ENCODE peak calls at places on chromosomes 5 and 9, in five cellular contexts. F, U, E, J and Y are unnamed samples. For H3K4me1, the result is how much of the 10 kb centered on the place peaks cover.

GRCh38 chr5:111384220-111384619 is 128.1 kb downstream of the STARD4 start:
- DNase-seq in F (no peak), U (no peak), E (no peak), J (peak), Y (no peak)

GRCh38 chr9:113428062-113428600 is 17.6 kb downstream of the C9orf43 start:
- DNase-seq in F (no peak), U (no peak), E (no peak), J (no peak), Y (no peak)

GRCh38 chr9:89442981-89443817 is 54.7 kb downstream of the SEMA4D start:
- DNase-seq in F (peak), U (no peak), E (no peak), J (peak), Y (no peak)

GRCh38 chr5:34521628-34522290 is 134.4 kb upstream of the RAI14 start:
- DNase-seq in F (no peak), U (no peak), E (peak), J (no peak), Y (no peak)

GRCh38 chr5:72159501-72159911 is 52.2 kb downstream of the MAP1B start:
- DNase-seq in F (no peak), U (no peak), E (no peak), J (no peak), Y (no peak)

GRCh38 chr9:128550770-128551651 is 1.4 kb upstream of the SPTAN1 start:
- DNase-seq in F (no peak), U (no peak), E (no peak), J (no peak), Y (peak)

GRCh38 chr9:90022474-90022873 is 417.7 kb downstream of the GADD45G start:
- DNase-seq in F (no peak), U (no peak), E (no peak), J (no peak), Y (no peak)

GRCh38 chr5:2864515-2864914 is 113.0 kb upstream of the IRX2 start:
- DNase-seq in F (no peak), U (no peak), E (no peak), J (no peak), Y (no peak)

GRCh38 chr9:129493002-129493713 is 127.7 kb downstream of the C9orf50 start:
- DNase-seq in F (no peak), U (no peak), E (no peak), J (no peak), Y (no peak)

GRCh38 chr9:120408680-120409258 is 171.2 kb downstream of the CDK5RAP2 start:
- DNase-seq in F (no peak), U (no peak), E (no peak), J (no peak), Y (no peak)

GRCh38 chr5:177427919-177428573 is 1.6 kb downstream of the GRK6 start:
- DNase-seq in F (no peak), U (no peak), E (no peak), J (no peak), Y (peak)

GRCh38 chr9:82208741-82209450 is 220.3 kb downstream of the SPATA31D1 start:
- DNase-seq in F (no peak), U (no peak), E (no peak), J (no peak), Y (no peak)

GRCh38 chr9:108748776-108749175 is 107.0 kb downstream of the ACTL7B start:
- DNase-seq in F (no peak), U (no peak), E (peak), J (no peak), Y (no peak)

GRCh38 chr5:139470821-139471300 is at the start of gene SMIM33:
- DNase-seq in F (no peak), U (no peak), E (peak), J (no peak), Y (no peak)

GRCh38 chr5:153835891-153836515 is 202.7 kb downstream of the FAM114A2 start:
- DNase-seq in F (no peak), U (no peak), E (no peak), J (no peak), Y (no peak)

GRCh38 chr5:14450055-14450524 is 131.5 kb upstream of the OTULINL start:
- DNase-seq in F (no peak), U (no peak), E (peak), J (peak), Y (peak)

GRCh38 chr5:57231607-57232006 is 57.7 kb downstream of the GPBP1 start:
- DNase-seq in F (no peak), U (no peak), E (no peak), J (no peak), Y (no peak)

GRCh38 chr5:55982957-55983381 is 11.8 kb downstream of the IL6ST start:
- DNase-seq in F (no peak), U (no peak), E (peak), J (no peak), Y (no peak)

GRCh38 chr5:92519717-92520632 is 1061.0 kb downstream of the NR2F1-AS1 start:
- DNase-seq in F (no peak), U (no peak), E (no peak), J (no peak), Y (no peak)

GRCh38 chr9:112380102-112380581 is at the start of gene HSDL2:
- DNase-seq in F (no peak), U (no peak), E (peak), J (peak), Y (no peak)

GRCh38 chr9:134946663-134947062 is 29.0 kb upstream of the FCN1 start:
- DNase-seq in F (no peak), U (no peak), E (no peak), J (no peak), Y (no peak)

GRCh38 chr9:128552744-128553221 is 396 bp downstream of the SPTAN1 start:
- DNase-seq in F (peak), U (peak), E (peak), J (peak), Y (peak)

GRCh38 chr5:145554399-145554798 is 280.7 kb downstream of the PRELID2 start:
- DNase-seq in F (no peak), U (no peak), E (no peak), J (no peak), Y (no peak)

GRCh38 chr5:120769291-120769872 is 305.3 kb downstream of the PRR16 start:
- DNase-seq in F (no peak), U (no peak), E (no peak), J (no peak), Y (no peak)

GRCh38 chr5:2203774-2204173 is 321.0 kb upstream of the IRX4 start:
- DNase-seq in F (no peak), U (no peak), E (no peak), J (no peak), Y (no peak)

GRCh38 chr9:122991370-122991830 is 42.1 kb upstream of the GPR21 start:
- DNase-seq in F (peak), U (peak), E (peak), J (peak), Y (no peak)

GRCh38 chr5:56711191-56711590 is 104.2 kb upstream of the MAP3K1 start:
- DNase-seq in F (no peak), U (no peak), E (no peak), J (peak), Y (no peak)

GRCh38 chr5:179805070-179805528 is 1.6 kb downstream of the MGAT4B start:
- DNase-seq in F (no peak), U (peak), E (peak), J (no peak), Y (no peak)

GRCh38 chr9:111916234-111916645 is 19.6 kb downstream of the UGCG start:
- DNase-seq in F (no peak), U (no peak), E (no peak), J (no peak), Y (no peak)

GRCh38 chr9:68500457-68501158 is 40.1 kb downstream of the TMEM252 start:
- DNase-seq in F (no peak), U (peak), E (no peak), J (peak), Y (no peak)

GRCh38 chr9:100856238-100856637 is 172.3 kb upstream of the PLPPR1 start:
- DNase-seq in F (no peak), U (no peak), E (no peak), J (no peak), Y (no peak)

GRCh38 chr9:109254317-109254716 is 66.5 kb downstream of the EPB41L4B start:
- DNase-seq in F (no peak), U (no peak), E (no peak), J (no peak), Y (no peak)

GRCh38 chr5:571791-572190 is 40.3 kb upstream of the CEP72 start:
- DNase-seq in F (no peak), U (no peak), E (no peak), J (no peak), Y (no peak)

GRCh38 chr5:107368593-107368992 is 302.1 kb downstream of the EFNA5 start:
- DNase-seq in F (no peak), U (no peak), E (no peak), J (no peak), Y (no peak)

GRCh38 chr5:71633255-71634155 is 46.4 kb downstream of the MCCC2 start:
- DNase-seq in F (no peak), U (no peak), E (no peak), J (no peak), Y (no peak)

GRCh38 chr5:56475689-56476486 is 242.8 kb upstream of the ANKRD55 start:
- DNase-seq in F (no peak), U (no peak), E (no peak), J (peak), Y (no peak)

DNA sequence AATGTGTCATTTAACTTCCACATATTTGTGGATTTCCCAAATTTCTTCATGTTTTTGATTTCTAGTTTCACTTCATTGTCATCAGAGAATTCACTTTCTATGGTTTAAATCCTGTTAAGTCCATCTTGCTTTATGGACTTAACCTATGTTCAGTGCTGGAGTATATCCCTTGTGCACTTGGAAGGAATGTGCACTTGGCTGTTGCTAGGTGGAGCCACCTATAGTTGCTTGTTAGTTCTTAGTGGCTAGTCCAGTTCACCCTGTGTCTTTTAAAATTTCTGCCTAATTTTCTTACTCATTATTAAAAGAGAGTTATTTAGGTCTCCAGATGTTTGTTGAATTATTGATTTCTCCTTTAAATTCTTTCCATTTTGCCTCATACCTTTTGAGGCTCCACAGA is 1472.5 kb upstream of the CDH6 start:
- DNase-seq in F (no peak), U (no peak), E (no peak), J (no peak), Y (no peak)
- H3K4me3 ChIP-seq in F (no peak), U (no peak), E (no peak), J (no peak), Y (no peak)

GRCh38 chr9:76373173-76373771 is 21.0 kb downstream of the RFK start:
- DNase-seq in F (no peak), U (peak), E (peak), J (peak), Y (peak)
- H3K4me1 ChIP-seq in F (under half), U (under half), E (under half), J (half or more), Y (under half)

GRCh38 chr5:5141625-5142527 is 1.7 kb downstream of the ADAMTS16 start:
- DNase-seq in F (peak), U (peak), E (peak), J (peak), Y (no peak)

GRCh38 chr5:5140051-5141010 is at the start of gene ADAMTS16:
- DNase-seq in F (no peak), U (no peak), E (no peak), J (no peak), Y (no peak)

GRCh38 chr5:5139358-5140050 is 626 bp upstream of the ADAMTS16 start:
- DNase-seq in F (no peak), U (no peak), E (no peak), J (no peak), Y (no peak)

GRCh38 chr5:5144441-5144840 is 4.3 kb downstream of the ADAMTS16 start:
- DNase-seq in F (no peak), U (no peak), E (no peak), J (no peak), Y (no peak)

DNA sequence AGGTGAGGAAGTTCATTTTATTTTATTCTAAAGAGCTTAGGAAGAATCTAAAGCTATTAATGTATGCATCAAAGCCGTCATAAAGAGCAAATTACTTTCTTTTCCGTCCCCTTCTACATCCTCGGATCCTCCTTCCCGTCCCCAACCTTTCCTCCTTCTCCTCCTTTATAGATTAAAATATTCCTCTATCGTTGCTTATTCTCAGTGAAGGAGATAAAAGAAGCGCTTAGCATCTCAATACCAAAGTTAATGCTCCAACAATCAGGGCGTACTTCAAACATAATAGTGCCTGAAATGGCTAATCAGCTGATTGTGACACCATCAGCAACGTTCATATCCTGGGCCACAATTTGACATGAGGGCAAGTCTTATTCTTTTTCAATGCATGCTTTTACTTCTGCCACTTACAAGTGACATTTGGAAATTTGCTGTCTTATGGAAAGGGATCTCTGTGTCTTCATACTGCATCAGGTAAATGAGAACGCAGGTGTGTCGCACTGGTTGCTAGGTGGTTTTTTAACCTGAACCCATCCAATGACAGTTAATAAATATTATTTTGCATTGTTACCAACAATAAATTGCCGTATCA is 975 bp downstream of the ADAMTS16 start:
- DNase-seq in F (no peak), U (no peak), E (no peak), J (peak), Y (no peak)
- H3K4me3 ChIP-seq in F (no peak), U (no peak), E (no peak), J (no peak), Y (peak)

DNA sequence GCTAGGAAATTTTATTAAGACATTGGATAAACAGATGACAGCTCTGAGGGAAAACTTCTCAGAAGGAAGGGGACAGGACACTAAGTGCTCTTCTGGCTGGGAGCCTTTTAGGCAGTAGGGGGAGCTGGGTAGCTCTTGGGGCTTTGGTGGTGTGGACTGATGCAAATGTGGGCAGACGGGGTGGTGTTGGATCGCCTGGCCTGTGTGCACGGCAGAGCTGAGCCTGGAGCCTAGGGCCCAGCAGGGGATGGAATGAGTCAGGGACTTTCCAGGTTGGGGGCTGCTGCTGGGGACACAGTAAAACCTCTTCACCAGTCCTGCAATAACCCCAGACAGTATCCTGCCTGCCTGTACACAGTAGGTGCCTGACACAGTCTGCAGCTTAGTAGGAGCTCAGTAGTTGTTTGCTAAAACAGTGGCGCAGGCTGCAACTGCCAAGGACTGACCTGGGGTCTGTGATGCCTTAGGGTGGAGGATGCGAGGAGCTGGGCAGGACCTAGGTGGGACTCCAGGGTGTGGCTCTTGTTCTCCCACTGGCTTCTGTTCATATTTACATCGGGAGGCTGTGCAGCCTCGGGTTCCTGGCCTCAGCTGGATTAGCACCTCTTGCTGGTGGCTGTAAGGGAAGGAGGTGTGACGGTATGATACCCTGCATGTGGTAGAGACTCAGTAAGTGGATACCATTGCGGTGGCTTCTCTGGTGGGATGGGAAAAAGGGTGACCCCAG is 83.8 kb downstream of the DAB2IP start:
- DNase-seq in F (no peak), U (no peak), E (no peak), J (no peak), Y (no peak)
- H3K4me1 ChIP-seq in F (under half), U (under half), E (under half), J (under half), Y (under half)